ENCODE peak calls at places on chromosomes 7 and 10, in nine cellular contexts. One of them, this sample, is unnamed. For H3K4me1, the result is how much of the 10 kb centered on the place peaks cover.

GRCh38 chr7:78139335-78139734 is 340.8 kb downstream of the PHTF2 start:
- DNase-seq in OCI-LY7: no peak
- DNase-seq in HCT116: no peak
- DNase-seq in right cardiac atrium: no peak
- DNase-seq in A549: no peak
- DNase-seq in left lung: no peak
- DNase-seq in fibroblast of lung: peak
- DNase-seq in iPS DF 6.9: no peak
- DNase-seq in ovary: no peak
- DNase-seq in this sample: no peak

GRCh38 chr10:112140110-112140755 is 43.3 kb downstream of the GPAM start:
- DNase-seq in OCI-LY7: peak
- DNase-seq in HCT116: peak
- DNase-seq in right cardiac atrium: peak
- DNase-seq in A549: peak
- DNase-seq in left lung: peak
- DNase-seq in fibroblast of lung: peak
- DNase-seq in iPS DF 6.9: peak
- DNase-seq in ovary: peak
- DNase-seq in this sample: peak

GRCh38 chr10:68208424-68209042 is 23.4 kb downstream of the ATOH7 start:
- DNase-seq in OCI-LY7: peak
- DNase-seq in HCT116: peak
- DNase-seq in right cardiac atrium: no peak
- DNase-seq in A549: peak
- DNase-seq in left lung: no peak
- DNase-seq in fibroblast of lung: peak
- DNase-seq in iPS DF 6.9: peak
- DNase-seq in ovary: peak
- DNase-seq in this sample: no peak

GRCh38 chr7:132430863-132431822 is 145.1 kb downstream of the PLXNA4 start:
- DNase-seq in OCI-LY7: no peak
- DNase-seq in HCT116: no peak
- DNase-seq in right cardiac atrium: peak
- DNase-seq in A549: peak
- DNase-seq in left lung: peak
- DNase-seq in fibroblast of lung: peak
- DNase-seq in iPS DF 6.9: no peak
- DNase-seq in ovary: no peak
- DNase-seq in this sample: no peak

GRCh38 chr10:10911471-10911921 is 106.2 kb upstream of the CELF2 start:
- DNase-seq in OCI-LY7: no peak
- DNase-seq in HCT116: no peak
- DNase-seq in right cardiac atrium: peak
- DNase-seq in A549: no peak
- DNase-seq in left lung: peak
- DNase-seq in fibroblast of lung: peak
- DNase-seq in iPS DF 6.9: no peak
- DNase-seq in ovary: peak
- DNase-seq in this sample: peak

GRCh38 chr10:17316488-17317170 is 88.6 kb downstream of the VIM start:
- DNase-seq in OCI-LY7: no peak
- DNase-seq in HCT116: no peak
- DNase-seq in right cardiac atrium: no peak
- DNase-seq in A549: no peak
- DNase-seq in left lung: no peak
- DNase-seq in fibroblast of lung: no peak
- DNase-seq in iPS DF 6.9: no peak
- DNase-seq in ovary: no peak
- DNase-seq in this sample: no peak

GRCh38 chr10:16949806-16950205 is 132.6 kb upstream of the RSU1 start:
- DNase-seq in OCI-LY7: no peak
- DNase-seq in HCT116: no peak
- DNase-seq in right cardiac atrium: no peak
- DNase-seq in A549: no peak
- DNase-seq in left lung: no peak
- DNase-seq in fibroblast of lung: no peak
- DNase-seq in iPS DF 6.9: no peak
- DNase-seq in ovary: no peak
- DNase-seq in this sample: no peak

GRCh38 chr7:12244129-12244528 is 33.0 kb downstream of the TMEM106B start:
- DNase-seq in OCI-LY7: no peak
- DNase-seq in HCT116: peak
- DNase-seq in right cardiac atrium: peak
- DNase-seq in A549: peak
- DNase-seq in left lung: peak
- DNase-seq in fibroblast of lung: peak
- DNase-seq in iPS DF 6.9: peak
- DNase-seq in ovary: no peak
- DNase-seq in this sample: peak

GRCh38 chr10:91343010-91343409 is 67.1 kb upstream of the HECTD2 start:
- DNase-seq in OCI-LY7: no peak
- DNase-seq in HCT116: no peak
- DNase-seq in right cardiac atrium: no peak
- DNase-seq in A549: no peak
- DNase-seq in left lung: no peak
- DNase-seq in fibroblast of lung: no peak
- DNase-seq in iPS DF 6.9: no peak
- DNase-seq in ovary: no peak
- DNase-seq in this sample: no peak

GRCh38 chr7:140050100-140050499 is 12.7 kb downstream of the PARP12 start:
- DNase-seq in OCI-LY7: no peak
- DNase-seq in HCT116: no peak
- DNase-seq in right cardiac atrium: no peak
- DNase-seq in A549: no peak
- DNase-seq in left lung: no peak
- DNase-seq in fibroblast of lung: no peak
- DNase-seq in iPS DF 6.9: no peak
- DNase-seq in ovary: no peak
- DNase-seq in this sample: no peak

GRCh38 chr10:64115913-64116643 is 594.9 kb downstream of the REEP3 start:
- DNase-seq in OCI-LY7: peak
- DNase-seq in HCT116: no peak
- DNase-seq in right cardiac atrium: no peak
- DNase-seq in A549: peak
- DNase-seq in left lung: no peak
- DNase-seq in fibroblast of lung: peak
- DNase-seq in iPS DF 6.9: peak
- DNase-seq in ovary: no peak
- DNase-seq in this sample: no peak

DNA sequence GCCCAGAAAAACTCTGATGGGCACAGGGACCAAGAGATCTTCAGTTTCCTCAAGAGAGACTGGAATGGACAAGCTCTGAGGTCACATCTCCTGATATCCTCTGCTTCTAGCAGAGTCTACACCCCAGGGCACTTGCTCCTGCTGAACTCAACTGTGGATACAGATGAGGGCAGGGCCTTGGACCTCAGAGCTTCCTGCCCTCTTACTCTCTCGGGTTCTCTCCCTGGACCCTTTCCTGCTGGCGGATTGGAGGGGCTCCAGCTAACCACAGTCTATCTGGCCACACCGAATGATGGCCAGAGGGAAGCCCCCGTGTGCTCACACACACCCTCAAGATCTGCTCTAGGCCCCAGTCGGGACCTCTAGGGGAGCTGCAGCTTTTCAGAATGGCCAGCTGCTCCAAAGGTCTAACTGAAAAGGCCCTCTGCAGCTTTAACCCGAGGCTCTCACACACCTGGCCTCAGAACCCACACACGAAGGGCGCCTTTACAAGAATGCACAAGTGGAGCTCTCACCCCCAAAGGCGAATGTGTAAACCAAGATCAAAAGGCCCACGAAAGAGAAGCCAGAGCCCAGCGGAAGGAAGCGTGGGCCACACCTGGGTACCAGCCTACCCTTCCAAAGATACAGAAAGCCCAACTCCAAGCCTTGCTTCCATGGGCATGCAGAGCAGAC is 65.5 kb downstream of the FAM53B start:
- DNase-seq in OCI-LY7: no peak
- DNase-seq in HCT116: no peak
- DNase-seq in right cardiac atrium: no peak
- DNase-seq in A549: no peak
- DNase-seq in left lung: no peak
- DNase-seq in fibroblast of lung: no peak
- DNase-seq in iPS DF 6.9: no peak
- DNase-seq in ovary: no peak
- DNase-seq in this sample: peak
- H3K4me1 ChIP-seq in OCI-LY7: under half
- H3K4me1 ChIP-seq in HCT116: under half
- H3K4me1 ChIP-seq in right cardiac atrium: half or more
- H3K4me1 ChIP-seq in A549: under half
- H3K4me1 ChIP-seq in left lung: under half
- H3K4me1 ChIP-seq in fibroblast of lung: under half
- H3K4me1 ChIP-seq in iPS DF 6.9: under half
- H3K4me1 ChIP-seq in ovary: under half
- H3K4me1 ChIP-seq in this sample: half or more

GRCh38 chr7:44881066-44881600 is 4.2 kb downstream of the PURB start:
- DNase-seq in OCI-LY7: no peak
- DNase-seq in HCT116: no peak
- DNase-seq in right cardiac atrium: no peak
- DNase-seq in A549: no peak
- DNase-seq in left lung: no peak
- DNase-seq in fibroblast of lung: no peak
- DNase-seq in iPS DF 6.9: no peak
- DNase-seq in ovary: no peak
- DNase-seq in this sample: no peak
- H3K4me3 ChIP-seq in OCI-LY7: peak
- H3K4me3 ChIP-seq in HCT116: no peak
- H3K4me3 ChIP-seq in right cardiac atrium: peak
- H3K4me3 ChIP-seq in A549: peak
- H3K4me3 ChIP-seq in left lung: peak
- H3K4me3 ChIP-seq in fibroblast of lung: peak
- H3K4me3 ChIP-seq in iPS DF 6.9: no peak
- H3K4me3 ChIP-seq in ovary: peak
- H3K4me3 ChIP-seq in this sample: peak

DNA sequence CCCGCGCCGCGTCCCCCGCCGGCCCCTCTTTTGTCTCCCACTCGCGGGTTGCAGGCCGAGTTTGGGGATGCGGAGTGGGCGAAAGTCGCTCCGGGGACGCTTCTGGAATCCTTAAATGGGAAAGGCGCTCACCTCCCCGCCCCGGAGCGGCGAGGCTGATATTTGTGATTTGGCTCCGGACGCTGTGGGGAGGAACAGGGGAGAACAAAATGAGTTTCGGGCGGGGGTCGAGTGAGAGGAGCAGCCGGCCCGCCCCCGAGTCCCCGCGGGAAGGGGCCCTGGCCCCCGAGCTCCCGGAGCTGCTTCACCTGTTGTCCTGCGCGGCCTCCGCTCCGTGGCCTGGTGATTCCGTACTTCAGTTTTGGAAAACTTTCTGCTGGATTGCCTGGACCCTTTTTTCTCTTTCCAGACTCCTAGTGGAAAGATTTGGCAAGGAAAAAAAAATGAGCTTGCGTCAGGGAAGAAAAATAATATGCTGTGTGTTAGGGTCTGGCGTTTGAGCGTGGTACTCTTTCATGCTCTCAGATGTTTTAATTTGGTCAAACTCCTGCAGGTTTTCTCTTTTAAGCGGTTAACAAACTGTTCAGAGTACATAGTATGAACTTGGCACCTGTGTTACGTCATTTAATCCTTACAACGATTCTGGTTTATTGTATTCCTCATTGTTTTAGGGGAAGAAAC is 831 bp downstream of the BMPR1A start:
- DNase-seq in OCI-LY7: no peak
- DNase-seq in HCT116: peak
- DNase-seq in right cardiac atrium: peak
- DNase-seq in A549: peak
- DNase-seq in left lung: peak
- DNase-seq in fibroblast of lung: peak
- DNase-seq in iPS DF 6.9: no peak
- DNase-seq in ovary: peak
- DNase-seq in this sample: peak
- H3K27ac ChIP-seq in OCI-LY7: no peak
- H3K27ac ChIP-seq in HCT116: peak
- H3K27ac ChIP-seq in right cardiac atrium: peak
- H3K27ac ChIP-seq in A549: peak
- H3K27ac ChIP-seq in left lung: peak
- H3K27ac ChIP-seq in fibroblast of lung: peak
- H3K27ac ChIP-seq in iPS DF 6.9: no peak
- H3K27ac ChIP-seq in ovary: peak
- H3K27ac ChIP-seq in this sample: peak

GRCh38 chr7:106619213-106619612 is 41.7 kb downstream of the CCDC71L start:
- DNase-seq in OCI-LY7: no peak
- DNase-seq in HCT116: no peak
- DNase-seq in right cardiac atrium: no peak
- DNase-seq in A549: no peak
- DNase-seq in left lung: no peak
- DNase-seq in fibroblast of lung: no peak
- DNase-seq in iPS DF 6.9: no peak
- DNase-seq in ovary: no peak
- DNase-seq in this sample: no peak
- H3K4me1 ChIP-seq in OCI-LY7: under half
- H3K4me1 ChIP-seq in HCT116: under half
- H3K4me1 ChIP-seq in right cardiac atrium: under half
- H3K4me1 ChIP-seq in A549: under half
- H3K4me1 ChIP-seq in left lung: under half
- H3K4me1 ChIP-seq in fibroblast of lung: under half
- H3K4me1 ChIP-seq in iPS DF 6.9: under half
- H3K4me1 ChIP-seq in ovary: under half
- H3K4me1 ChIP-seq in this sample: under half

DNA sequence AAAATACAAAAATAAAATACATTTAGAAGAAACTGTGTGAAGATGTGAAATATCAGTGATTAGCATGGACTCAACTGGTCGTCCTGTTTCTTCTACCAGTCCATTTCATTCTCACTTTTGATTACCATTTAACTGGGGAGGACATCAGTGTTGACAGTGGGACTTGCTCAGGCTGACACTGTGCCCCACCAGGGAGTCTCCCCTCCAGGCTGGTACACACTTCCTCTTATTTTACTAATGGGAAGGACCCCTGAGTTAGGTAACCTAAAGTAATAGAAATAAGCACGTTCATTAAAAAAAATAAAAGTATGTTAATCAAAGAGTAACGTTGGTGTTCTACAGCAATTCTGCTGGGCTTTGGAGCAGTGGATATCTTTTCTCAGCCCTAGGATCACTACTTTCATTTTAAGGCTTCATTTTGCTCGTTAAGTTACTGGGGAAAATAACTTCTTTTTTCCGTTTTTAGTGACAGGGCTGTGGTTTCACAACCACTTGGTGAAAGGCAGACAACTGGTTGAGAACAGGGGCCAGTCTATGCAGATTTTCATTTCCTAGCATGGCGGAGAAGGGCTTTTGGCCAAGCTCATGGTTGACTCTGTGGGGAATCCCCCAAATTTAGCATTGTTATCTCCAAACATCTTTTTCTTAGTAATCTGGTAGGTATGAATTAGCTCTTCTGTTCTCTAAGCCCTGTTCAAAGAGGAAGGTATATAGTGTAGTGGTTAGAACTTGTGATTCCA is 2.1 kb downstream of the SNX10 start:
- DNase-seq in OCI-LY7: peak
- DNase-seq in HCT116: no peak
- DNase-seq in right cardiac atrium: no peak
- DNase-seq in A549: no peak
- DNase-seq in left lung: no peak
- DNase-seq in fibroblast of lung: no peak
- DNase-seq in iPS DF 6.9: no peak
- DNase-seq in ovary: no peak
- DNase-seq in this sample: no peak
- H3K4me3 ChIP-seq in OCI-LY7: peak
- H3K4me3 ChIP-seq in HCT116: no peak
- H3K4me3 ChIP-seq in right cardiac atrium: no peak
- H3K4me3 ChIP-seq in A549: no peak
- H3K4me3 ChIP-seq in left lung: peak
- H3K4me3 ChIP-seq in fibroblast of lung: no peak
- H3K4me3 ChIP-seq in iPS DF 6.9: no peak
- H3K4me3 ChIP-seq in ovary: no peak
- H3K4me3 ChIP-seq in this sample: peak

GRCh38 chr10:114686013-114686412 is 27.9 kb upstream of the ABLIM1 start:
- DNase-seq in OCI-LY7: no peak
- DNase-seq in HCT116: no peak
- DNase-seq in right cardiac atrium: no peak
- DNase-seq in A549: no peak
- DNase-seq in left lung: no peak
- DNase-seq in fibroblast of lung: no peak
- DNase-seq in iPS DF 6.9: no peak
- DNase-seq in ovary: no peak
- DNase-seq in this sample: no peak
- H3K27ac ChIP-seq in OCI-LY7: no peak
- H3K27ac ChIP-seq in HCT116: no peak
- H3K27ac ChIP-seq in right cardiac atrium: peak
- H3K27ac ChIP-seq in A549: peak
- H3K27ac ChIP-seq in left lung: peak
- H3K27ac ChIP-seq in fibroblast of lung: no peak
- H3K27ac ChIP-seq in iPS DF 6.9: no peak
- H3K27ac ChIP-seq in ovary: no peak
- H3K27ac ChIP-seq in this sample: peak